ENCODE peak calls at places on chromosomes 13 and 19, in eight cellular contexts. M, F, K, S, Q, X, P and T are unnamed samples.

GRCh38 chr19:33447336-33448158 is 74.0 kb downstream of the CEBPG start:
- DNase-seq in M (no peak), F (no peak), K (no peak), S (no peak), Q (no peak), X (no peak), P (no peak), T (no peak)

GRCh38 chr19:11286312-11286974 is 9.5 kb upstream of the TSPAN16 start:
- DNase-seq in M (no peak), F (no peak), K (peak), S (no peak), Q (no peak), X (no peak), P (no peak), T (no peak)

GRCh38 chr19:14300281-14300680 is 81.0 kb upstream of the ADGRE5 start:
- DNase-seq in M (no peak), F (no peak), K (no peak), S (no peak), Q (no peak), X (no peak), P (no peak), T (peak)

GRCh38 chr19:16274466-16274865 is 50.2 kb upstream of the KLF2 start:
- DNase-seq in M (no peak), F (no peak), K (no peak), S (no peak), Q (no peak), X (no peak), P (no peak), T (no peak)

GRCh38 chr13:49308977-49309408 is 61.3 kb downstream of the CDADC1 start:
- DNase-seq in M (peak), F (no peak), K (no peak), S (no peak), Q (no peak), X (no peak), P (no peak), T (no peak)

GRCh38 chr19:46890423-46891170 is 29.8 kb downstream of the ARHGAP35 start:
- DNase-seq in M (no peak), F (no peak), K (no peak), S (no peak), Q (no peak), X (no peak), P (no peak), T (no peak)

GRCh38 chr19:38263696-38264485 is 482 bp upstream of the SPINT2 start:
- DNase-seq in M (peak), F (peak), K (no peak), S (peak), Q (peak), X (peak), P (peak), T (peak)

GRCh38 chr19:1591421-1592022 is 1.1 kb downstream of the MBD3 start:
- DNase-seq in M (no peak), F (no peak), K (no peak), S (peak), Q (no peak), X (peak), P (no peak), T (no peak)

GRCh38 chr19:41705393-41706174 is 2.8 kb upstream of the CEACAM5 start:
- DNase-seq in M (no peak), F (no peak), K (no peak), S (peak), Q (peak), X (peak), P (peak), T (peak)

GRCh38 chr13:110546933-110547332 is 14.6 kb downstream of the RAB20 start:
- DNase-seq in M (peak), F (no peak), K (peak), S (no peak), Q (no peak), X (no peak), P (peak), T (no peak)

GRCh38 chr19:4194353-4194752 is 11.9 kb downstream of the ANKRD24 start:
- DNase-seq in M (no peak), F (no peak), K (no peak), S (no peak), Q (no peak), X (no peak), P (no peak), T (no peak)

GRCh38 chr19:7720351-7720750 is 11.6 kb downstream of the CLEC4G start:
- DNase-seq in M (no peak), F (no peak), K (no peak), S (no peak), Q (no peak), X (no peak), P (no peak), T (no peak)

GRCh38 chr13:84050551-84050950 is 168.3 kb upstream of the SLITRK1 start:
- DNase-seq in M (no peak), F (no peak), K (no peak), S (no peak), Q (no peak), X (no peak), P (no peak), T (no peak)

GRCh38 chr13:100128373-100128772 is 39.5 kb downstream of the PCCA start:
- DNase-seq in M (no peak), F (no peak), K (no peak), S (no peak), Q (no peak), X (no peak), P (no peak), T (no peak)

GRCh38 chr13:20991741-20992520 is 69.5 kb downstream of the LATS2 start:
- DNase-seq in M (no peak), F (no peak), K (no peak), S (no peak), Q (no peak), X (no peak), P (no peak), T (no peak)

GRCh38 chr13:71513414-71514063 is 353.5 kb downstream of the DACH1 start:
- DNase-seq in M (no peak), F (no peak), K (no peak), S (no peak), Q (no peak), X (no peak), P (no peak), T (no peak)

GRCh38 chr13:96710166-96710866 is 284.0 kb downstream of the OXGR1 start:
- DNase-seq in M (no peak), F (no peak), K (no peak), S (no peak), Q (no peak), X (no peak), P (no peak), T (peak)

GRCh38 chr13:60583196-60583908 is 186.3 kb downstream of the TDRD3 start:
- DNase-seq in M (no peak), F (no peak), K (peak), S (no peak), Q (no peak), X (no peak), P (no peak), T (peak)

GRCh38 chr19:49890349-49891311 is 6.1 kb downstream of the IL4I1 start:
- DNase-seq in M (peak), F (no peak), K (no peak), S (peak), Q (peak), X (peak), P (peak), T (peak)

GRCh38 chr19:30686252-30686762 is 314.1 kb downstream of the ZNF536 start:
- DNase-seq in M (peak), F (no peak), K (no peak), S (no peak), Q (no peak), X (no peak), P (no peak), T (no peak)

GRCh38 chr13:43316997-43317396 is 293.6 kb downstream of the DNAJC15 start:
- DNase-seq in M (no peak), F (no peak), K (peak), S (no peak), Q (no peak), X (no peak), P (no peak), T (no peak)

GRCh38 chr19:58551577-58552471 is 3.1 kb downstream of the CHMP2A start:
- DNase-seq in M (no peak), F (no peak), K (no peak), S (no peak), Q (no peak), X (no peak), P (no peak), T (peak)

GRCh38 chr13:30276178-30276577 is 31.2 kb downstream of the KATNAL1 start:
- DNase-seq in M (no peak), F (no peak), K (no peak), S (no peak), Q (no peak), X (no peak), P (no peak), T (no peak)